ENCODE peak calls at places on chromosomes 7 and 10, in five cellular contexts. One of them, this sample, is unnamed. For H3K27me3, the result is how much of the 10 kb centered on the place peaks cover.

GRCh38 chr7:129781856-129782256 is 170.3 kb downstream of the NRF1 start:
- DNase-seq in stomach: no peak
- DNase-seq in Panc1: no peak
- DNase-seq in endodermal cell: peak
- DNase-seq in DND-41: no peak
- DNase-seq in this sample: no peak

GRCh38 chr7:54426406-54426805 is 115.8 kb upstream of the VSTM2A start:
- DNase-seq in stomach: no peak
- DNase-seq in Panc1: no peak
- DNase-seq in endodermal cell: no peak
- DNase-seq in DND-41: no peak
- DNase-seq in this sample: no peak

GRCh38 chr10:99582255-99582770 is 37.9 kb downstream of the SLC25A28 start:
- DNase-seq in stomach: no peak
- DNase-seq in Panc1: no peak
- DNase-seq in endodermal cell: no peak
- DNase-seq in DND-41: no peak
- DNase-seq in this sample: no peak

GRCh38 chr7:148963583-148964509 is 64.5 kb downstream of the PDIA4 start:
- DNase-seq in stomach: no peak
- DNase-seq in Panc1: no peak
- DNase-seq in endodermal cell: peak
- DNase-seq in DND-41: no peak
- DNase-seq in this sample: no peak

GRCh38 chr10:74871595-74872382 is 45.4 kb downstream of the KAT6B start:
- DNase-seq in stomach: no peak
- DNase-seq in Panc1: no peak
- DNase-seq in endodermal cell: no peak
- DNase-seq in DND-41: no peak
- DNase-seq in this sample: peak

GRCh38 chr10:132417957-132418441 is 21.0 kb downstream of the PWWP2B start:
- DNase-seq in stomach: peak
- DNase-seq in Panc1: no peak
- DNase-seq in endodermal cell: no peak
- DNase-seq in DND-41: no peak
- DNase-seq in this sample: no peak

GRCh38 chr10:28201666-28202400 is 101.0 kb downstream of the MPP7 start:
- DNase-seq in stomach: no peak
- DNase-seq in Panc1: no peak
- DNase-seq in endodermal cell: no peak
- DNase-seq in DND-41: no peak
- DNase-seq in this sample: no peak

GRCh38 chr7:119270045-119270464 is 1002.9 kb upstream of the KCND2 start:
- DNase-seq in stomach: peak
- DNase-seq in Panc1: peak
- DNase-seq in endodermal cell: peak
- DNase-seq in DND-41: peak
- DNase-seq in this sample: peak

GRCh38 chr7:83410989-83411591 is 237.8 kb downstream of the SEMA3E start:
- DNase-seq in stomach: peak
- DNase-seq in Panc1: peak
- DNase-seq in endodermal cell: peak
- DNase-seq in DND-41: no peak
- DNase-seq in this sample: no peak

GRCh38 chr7:69025249-69025648 is 573.0 kb upstream of the AUTS2 start:
- DNase-seq in stomach: no peak
- DNase-seq in Panc1: no peak
- DNase-seq in endodermal cell: no peak
- DNase-seq in DND-41: no peak
- DNase-seq in this sample: no peak

GRCh38 chr7:4882742-4883351 is 669 bp downstream of the RADIL start:
- DNase-seq in stomach: no peak
- DNase-seq in Panc1: no peak
- DNase-seq in endodermal cell: peak
- DNase-seq in DND-41: no peak
- DNase-seq in this sample: no peak

GRCh38 chr7:47444376-47445098 is 137.4 kb downstream of the TNS3 start:
- DNase-seq in stomach: no peak
- DNase-seq in Panc1: no peak
- DNase-seq in endodermal cell: no peak
- DNase-seq in DND-41: no peak
- DNase-seq in this sample: no peak

GRCh38 chr10:124630551-124630950 is 113.6 kb downstream of the FAM53B start:
- DNase-seq in stomach: no peak
- DNase-seq in Panc1: no peak
- DNase-seq in endodermal cell: no peak
- DNase-seq in DND-41: no peak
- DNase-seq in this sample: no peak

GRCh38 chr7:130490287-130490686 is 1.6 kb upstream of the MEST start:
- DNase-seq in stomach: no peak
- DNase-seq in Panc1: no peak
- DNase-seq in endodermal cell: peak
- DNase-seq in DND-41: no peak
- DNase-seq in this sample: no peak

GRCh38 chr10:1323951-1324350 is 267.8 kb downstream of the WDR37 start:
- DNase-seq in stomach: no peak
- DNase-seq in Panc1: no peak
- DNase-seq in endodermal cell: no peak
- DNase-seq in DND-41: no peak
- DNase-seq in this sample: no peak

GRCh38 chr7:360454-361100 is 70.6 kb downstream of the FOXL3 start:
- DNase-seq in stomach: no peak
- DNase-seq in Panc1: no peak
- DNase-seq in endodermal cell: no peak
- DNase-seq in DND-41: peak
- DNase-seq in this sample: no peak

GRCh38 chr7:3200504-3200903 is 100.5 kb upstream of the SDK1 start:
- DNase-seq in stomach: peak
- DNase-seq in Panc1: no peak
- DNase-seq in endodermal cell: peak
- DNase-seq in DND-41: peak
- DNase-seq in this sample: no peak

GRCh38 chr10:51010977-51011376 is 63.3 kb upstream of the PRKG1 start:
- DNase-seq in stomach: no peak
- DNase-seq in Panc1: peak
- DNase-seq in endodermal cell: peak
- DNase-seq in DND-41: peak
- DNase-seq in this sample: no peak

GRCh38 chr10:70481831-70482530 is 3.4 kb downstream of the PALD1 start:
- DNase-seq in stomach: no peak
- DNase-seq in Panc1: no peak
- DNase-seq in endodermal cell: no peak
- DNase-seq in DND-41: no peak
- DNase-seq in this sample: no peak

GRCh38 chr10:89458289-89458688 is 43.9 kb downstream of the IFIT5 start:
- DNase-seq in stomach: no peak
- DNase-seq in Panc1: no peak
- DNase-seq in endodermal cell: no peak
- DNase-seq in DND-41: no peak
- DNase-seq in this sample: no peak

GRCh38 chr10:70682920-70683600 is 10.8 kb downstream of the ADAMTS14 start:
- DNase-seq in stomach: no peak
- DNase-seq in Panc1: no peak
- DNase-seq in endodermal cell: no peak
- DNase-seq in DND-41: no peak
- DNase-seq in this sample: no peak

GRCh38 chr7:155921804-155922506 is 109.7 kb upstream of the SHH start:
- DNase-seq in stomach: peak
- DNase-seq in Panc1: no peak
- DNase-seq in endodermal cell: peak
- DNase-seq in DND-41: no peak
- DNase-seq in this sample: no peak

GRCh38 chr7:2138146-2138765 is 94.5 kb downstream of the MAD1L1 start:
- DNase-seq in stomach: no peak
- DNase-seq in Panc1: no peak
- DNase-seq in endodermal cell: no peak
- DNase-seq in DND-41: peak
- DNase-seq in this sample: peak

GRCh38 chr10:101237908-101238731 is 8.9 kb upstream of the LBX1 start:
- DNase-seq in stomach: no peak
- DNase-seq in Panc1: no peak
- DNase-seq in endodermal cell: no peak
- DNase-seq in DND-41: no peak
- DNase-seq in this sample: no peak

GRCh38 chr10:82150123-82150900 is 275.3 kb downstream of the NRG3 start:
- DNase-seq in stomach: no peak
- DNase-seq in Panc1: no peak
- DNase-seq in endodermal cell: peak
- DNase-seq in DND-41: peak
- DNase-seq in this sample: no peak

GRCh38 chr7:116495737-116496136 is 3.8 kb upstream of the CAV2 start:
- DNase-seq in stomach: no peak
- DNase-seq in Panc1: no peak
- DNase-seq in endodermal cell: no peak
- DNase-seq in DND-41: no peak
- DNase-seq in this sample: no peak

GRCh38 chr7:151174246-151175046 is 7.0 kb upstream of the GBX1 start:
- DNase-seq in stomach: peak
- DNase-seq in Panc1: no peak
- DNase-seq in endodermal cell: no peak
- DNase-seq in DND-41: no peak
- DNase-seq in this sample: no peak

GRCh38 chr7:151175793-151176311 is 8.4 kb upstream of the GBX1 start:
- DNase-seq in stomach: peak
- DNase-seq in Panc1: no peak
- DNase-seq in endodermal cell: peak
- DNase-seq in DND-41: no peak
- DNase-seq in this sample: no peak

GRCh38 chr7:151173386-151174245 is 6.1 kb upstream of the GBX1 start:
- DNase-seq in stomach: peak
- DNase-seq in Panc1: no peak
- DNase-seq in endodermal cell: no peak
- DNase-seq in DND-41: no peak
- DNase-seq in this sample: no peak

GRCh38 chr7:151175047-151175792 is 7.7 kb upstream of the GBX1 start:
- DNase-seq in stomach: peak
- DNase-seq in Panc1: no peak
- DNase-seq in endodermal cell: no peak
- DNase-seq in DND-41: no peak
- DNase-seq in this sample: no peak

GRCh38 chr7:151172273-151173141 is 5.0 kb upstream of the GBX1 start:
- DNase-seq in stomach: peak
- DNase-seq in Panc1: peak
- DNase-seq in endodermal cell: peak
- DNase-seq in DND-41: peak
- DNase-seq in this sample: peak
- H3K27me3 ChIP-seq in stomach: half or more
- H3K27me3 ChIP-seq in Panc1: under half
- H3K27me3 ChIP-seq in endodermal cell: half or more
- H3K27me3 ChIP-seq in DND-41: under half
- H3K27me3 ChIP-seq in this sample: under half

GRCh38 chr7:74031403-74032190 is 3.6 kb downstream of the ELN start:
- DNase-seq in stomach: no peak
- DNase-seq in Panc1: no peak
- DNase-seq in endodermal cell: no peak
- DNase-seq in DND-41: no peak
- DNase-seq in this sample: no peak

GRCh38 chr7:74032191-74032490 is 4.2 kb downstream of the ELN start:
- DNase-seq in stomach: no peak
- DNase-seq in Panc1: no peak
- DNase-seq in endodermal cell: no peak
- DNase-seq in DND-41: no peak
- DNase-seq in this sample: no peak

GRCh38 chr7:74029991-74030415 is 2.0 kb downstream of the ELN start:
- DNase-seq in stomach: no peak
- DNase-seq in Panc1: no peak
- DNase-seq in endodermal cell: no peak
- DNase-seq in DND-41: no peak
- DNase-seq in this sample: no peak

GRCh38 chr7:74029094-74029785 is 1.3 kb downstream of the ELN start:
- DNase-seq in stomach: no peak
- DNase-seq in Panc1: no peak
- DNase-seq in endodermal cell: no peak
- DNase-seq in DND-41: no peak
- DNase-seq in this sample: no peak

GRCh38 chr7:74030861-74031260 is 2.9 kb downstream of the ELN start:
- DNase-seq in stomach: no peak
- DNase-seq in Panc1: no peak
- DNase-seq in endodermal cell: no peak
- DNase-seq in DND-41: no peak
- DNase-seq in this sample: no peak
- H3K4me3 ChIP-seq in stomach: peak
- H3K4me3 ChIP-seq in Panc1: no peak
- H3K4me3 ChIP-seq in endodermal cell: no peak
- H3K4me3 ChIP-seq in DND-41: no peak
- H3K4me3 ChIP-seq in this sample: no peak

GRCh38 chr7:42340462-42340861 is 103.5 kb upstream of the GLI3 start:
- DNase-seq in stomach: no peak
- DNase-seq in Panc1: no peak
- DNase-seq in endodermal cell: no peak
- DNase-seq in DND-41: no peak
- DNase-seq in this sample: no peak

GRCh38 chr7:42344168-42344755 is 107.3 kb upstream of the GLI3 start:
- DNase-seq in stomach: no peak
- DNase-seq in Panc1: no peak
- DNase-seq in endodermal cell: no peak
- DNase-seq in DND-41: no peak
- DNase-seq in this sample: no peak

GRCh38 chr7:42342381-42342780 is 105.4 kb upstream of the GLI3 start:
- DNase-seq in stomach: no peak
- DNase-seq in Panc1: no peak
- DNase-seq in endodermal cell: no peak
- DNase-seq in DND-41: no peak
- DNase-seq in this sample: no peak

GRCh38 chr7:42337225-42337905 is 100.4 kb upstream of the GLI3 start:
- DNase-seq in stomach: no peak
- DNase-seq in Panc1: no peak
- DNase-seq in endodermal cell: peak
- DNase-seq in DND-41: no peak
- DNase-seq in this sample: no peak

GRCh38 chr7:42338231-42339222 is 101.5 kb upstream of the GLI3 start:
- DNase-seq in stomach: no peak
- DNase-seq in Panc1: no peak
- DNase-seq in endodermal cell: no peak
- DNase-seq in DND-41: no peak
- DNase-seq in this sample: no peak
- H3K27ac ChIP-seq in stomach: no peak
- H3K27ac ChIP-seq in Panc1: no peak
- H3K27ac ChIP-seq in endodermal cell: peak
- H3K27ac ChIP-seq in DND-41: no peak
- H3K27ac ChIP-seq in this sample: no peak

GRCh38 chr7:45155941-45156340 is 1.6 kb upstream of the RAMP3 start:
- DNase-seq in stomach: no peak
- DNase-seq in Panc1: no peak
- DNase-seq in endodermal cell: peak
- DNase-seq in DND-41: no peak
- DNase-seq in this sample: no peak

GRCh38 chr7:45155357-45155900 is 2.2 kb upstream of the RAMP3 start:
- DNase-seq in stomach: no peak
- DNase-seq in Panc1: no peak
- DNase-seq in endodermal cell: peak
- DNase-seq in DND-41: no peak
- DNase-seq in this sample: no peak

GRCh38 chr7:45156516-45157272 is 897 bp upstream of the RAMP3 start:
- DNase-seq in stomach: no peak
- DNase-seq in Panc1: no peak
- DNase-seq in endodermal cell: peak
- DNase-seq in DND-41: no peak
- DNase-seq in this sample: no peak

GRCh38 chr7:45157653-45158401 is at the start of gene RAMP3:
- DNase-seq in stomach: no peak
- DNase-seq in Panc1: no peak
- DNase-seq in endodermal cell: peak
- DNase-seq in DND-41: no peak
- DNase-seq in this sample: no peak

GRCh38 chr7:45157286-45157652 is 322 bp upstream of the RAMP3 start:
- DNase-seq in stomach: no peak
- DNase-seq in Panc1: no peak
- DNase-seq in endodermal cell: no peak
- DNase-seq in DND-41: no peak
- DNase-seq in this sample: no peak
- H3K27me3 ChIP-seq in stomach: under half
- H3K27me3 ChIP-seq in Panc1: under half
- H3K27me3 ChIP-seq in endodermal cell: under half
- H3K27me3 ChIP-seq in DND-41: under half
- H3K27me3 ChIP-seq in this sample: under half